ENCODE peak calls at places on chromosome 22, in nine cellular contexts. G is fibroblast of pulmonary artery, F is cardiac fibroblast, I is uterus, D is suprapubic skin, N is GM20000, O is brain microvascular endothelial cell, H is OCI-LY7, S is AG09309. U is an unnamed sample.

GRCh38 chr22:24953294-24954113 is 988 bp downstream of the KIAA1671 start:
- DNase-seq in G (no peak), F (no peak), I (peak), D (no peak), N (peak), O (no peak), H (no peak), S (no peak), U (no peak)

GRCh38 chr22:28123989-28124766 is 205.1 kb upstream of the PITPNB start:
- DNase-seq in G (no peak), F (no peak), I (no peak), D (no peak), N (no peak), O (no peak), H (no peak), S (no peak), U (no peak)

GRCh38 chr22:24101966-24102365 is 79.3 kb upstream of the SUSD2 start:
- DNase-seq in G (no peak), F (no peak), I (no peak), D (peak), N (no peak), O (no peak), H (no peak), S (no peak), U (no peak)

GRCh38 chr22:38655532-38656255 is 498 bp downstream of the FAM227A start:
- DNase-seq in G (peak), F (peak), I (peak), D (no peak), N (peak), O (peak), H (peak), S (no peak), U (no peak)

GRCh38 chr22:48456449-48456848 is 1371.2 kb downstream of the BRD1 start:
- DNase-seq in G (no peak), F (no peak), I (no peak), D (no peak), N (no peak), O (no peak), H (no peak), S (no peak), U (no peak)

GRCh38 chr22:36075230-36075629 is 46.6 kb upstream of the RBFOX2 start:
- DNase-seq in G (no peak), F (no peak), I (no peak), D (no peak), N (no peak), O (no peak), H (no peak), S (no peak), U (no peak)

GRCh38 chr22:35835267-35835997 is 117.8 kb downstream of the APOL5 start:
- DNase-seq in G (peak), F (no peak), I (no peak), D (no peak), N (no peak), O (no peak), H (no peak), S (peak), U (no peak)

GRCh38 chr22:24066260-24066659 is 55.2 kb downstream of the CABIN1 start:
- DNase-seq in G (no peak), F (no peak), I (no peak), D (peak), N (no peak), O (no peak), H (peak), S (no peak), U (no peak)

GRCh38 chr22:48676266-48677167 is 1151.2 kb downstream of the BRD1 start:
- DNase-seq in G (no peak), F (no peak), I (no peak), D (no peak), N (no peak), O (no peak), H (no peak), S (no peak), U (no peak)

GRCh38 chr22:22948651-22949611 is 61.3 kb downstream of the IGLL5 start:
- DNase-seq in G (peak), F (peak), I (no peak), D (peak), N (no peak), O (no peak), H (no peak), S (peak), U (peak)

GRCh38 chr22:23402275-23403151 is 177.6 kb downstream of the IGLL1 start:
- DNase-seq in G (peak), F (peak), I (no peak), D (peak), N (peak), O (peak), H (peak), S (no peak), U (peak)

GRCh38 chr22:34113381-34113780 is 193.1 kb upstream of the LARGE1 start:
- DNase-seq in G (no peak), F (no peak), I (no peak), D (no peak), N (no peak), O (no peak), H (no peak), S (no peak), U (no peak)

GRCh38 chr22:27405672-27406388 is 395.7 kb downstream of the MN1 start:
- DNase-seq in G (peak), F (peak), I (no peak), D (no peak), N (peak), O (no peak), H (peak), S (no peak), U (peak)

GRCh38 chr22:36579441-36579840 is 50.5 kb upstream of the EIF3D start:
- DNase-seq in G (no peak), F (no peak), I (no peak), D (no peak), N (no peak), O (no peak), H (no peak), S (no peak), U (no peak)

GRCh38 chr22:31838917-31839316 is 85.1 kb downstream of the DEPDC5 start:
- DNase-seq in G (no peak), F (no peak), I (no peak), D (no peak), N (no peak), O (no peak), H (no peak), S (no peak), U (no peak)

GRCh38 chr22:17159504-17159951 is 451 bp upstream of the HDHD5 start:
- DNase-seq in G (peak), F (peak), I (peak), D (no peak), N (peak), O (peak), H (no peak), S (no peak), U (peak)

GRCh38 chr22:37802310-37803194 is 5.2 kb upstream of the GCAT start:
- DNase-seq in G (peak), F (peak), I (no peak), D (no peak), N (peak), O (no peak), H (no peak), S (no peak), U (peak)

GRCh38 chr22:48943567-48944432 is 883.9 kb downstream of the BRD1 start:
- DNase-seq in G (no peak), F (no peak), I (no peak), D (peak), N (no peak), O (no peak), H (peak), S (no peak), U (no peak)

GRCh38 chr22:23381661-23382427 is 198.2 kb downstream of the IGLL1 start:
- DNase-seq in G (no peak), F (no peak), I (no peak), D (no peak), N (no peak), O (no peak), H (no peak), S (no peak), U (no peak)

GRCh38 chr22:36922097-36922608 is 8.7 kb downstream of the CSF2RB start:
- DNase-seq in G (peak), F (peak), I (no peak), D (no peak), N (no peak), O (no peak), H (no peak), S (no peak), U (no peak)

GRCh38 chr22:23068832-23069385 is 1.4 kb upstream of the GNAZ start:
- DNase-seq in G (no peak), F (no peak), I (peak), D (no peak), N (no peak), O (no peak), H (no peak), S (no peak), U (no peak)

GRCh38 chr22:36331912-36332622 is 55.7 kb downstream of the MYH9 start:
- DNase-seq in G (no peak), F (peak), I (peak), D (no peak), N (peak), O (no peak), H (peak), S (no peak), U (peak)

GRCh38 chr22:25159028-25159427 is 40.6 kb upstream of the CRYBB3 start:
- DNase-seq in G (no peak), F (peak), I (no peak), D (no peak), N (no peak), O (peak), H (no peak), S (no peak), U (no peak)

GRCh38 chr22:38106814-38107578 is 3.5 kb downstream of the BAIAP2L2 start:
- DNase-seq in G (no peak), F (no peak), I (no peak), D (no peak), N (no peak), O (no peak), H (no peak), S (no peak), U (no peak)

GRCh38 chr22:32695451-32695891 is 106.0 kb upstream of the TIMP3 start:
- DNase-seq in G (peak), F (peak), I (no peak), D (no peak), N (no peak), O (peak), H (no peak), S (no peak), U (no peak)

GRCh38 chr22:17119481-17120202 is 1.5 kb downstream of the TMEM121B start:
- DNase-seq in G (no peak), F (peak), I (no peak), D (no peak), N (no peak), O (no peak), H (no peak), S (no peak), U (no peak)

GRCh38 chr22:23306926-23307325 is 126.6 kb downstream of the BCR start:
- DNase-seq in G (no peak), F (no peak), I (peak), D (peak), N (no peak), O (no peak), H (no peak), S (no peak), U (no peak)

GRCh38 chr22:25553131-25553530 is 11.3 kb upstream of the GRK3 start:
- DNase-seq in G (no peak), F (no peak), I (no peak), D (no peak), N (no peak), O (no peak), H (no peak), S (no peak), U (no peak)

GRCh38 chr22:38422615-38423511 is 32.1 kb downstream of the KCNJ4 start:
- DNase-seq in G (no peak), F (no peak), I (no peak), D (no peak), N (no peak), O (no peak), H (no peak), S (no peak), U (no peak)

GRCh38 chr22:17396531-17396930 is 27.3 kb downstream of the CECR2 start:
- DNase-seq in G (no peak), F (no peak), I (no peak), D (no peak), N (no peak), O (no peak), H (no peak), S (no peak), U (no peak)

GRCh38 chr22:27380826-27381225 is 420.7 kb downstream of the MN1 start:
- DNase-seq in G (no peak), F (no peak), I (no peak), D (no peak), N (no peak), O (no peak), H (no peak), S (no peak), U (no peak)

GRCh38 chr22:30310881-30311771 is 15.6 kb downstream of the TBC1D10A start:
- DNase-seq in G (peak), F (peak), I (peak), D (no peak), N (no peak), O (no peak), H (no peak), S (no peak), U (no peak)

GRCh38 chr22:46748206-46748947 is 10.3 kb upstream of the CERK start:
- DNase-seq in G (no peak), F (no peak), I (no peak), D (no peak), N (no peak), O (no peak), H (no peak), S (no peak), U (no peak)

GRCh38 chr22:48588881-48589450 is 1238.7 kb downstream of the BRD1 start:
- DNase-seq in G (no peak), F (no peak), I (no peak), D (no peak), N (no peak), O (no peak), H (no peak), S (no peak), U (no peak)

GRCh38 chr22:31148953-31149627 is 8.8 kb upstream of the PLA2G3 start:
- DNase-seq in G (peak), F (peak), I (peak), D (no peak), N (peak), O (peak), H (peak), S (peak), U (peak)

GRCh38 chr22:21933413-21933812 is 19.2 kb downstream of the PPM1F start:
- DNase-seq in G (no peak), F (no peak), I (no peak), D (no peak), N (no peak), O (no peak), H (no peak), S (no peak), U (no peak)

GRCh38 chr22:38026130-38027111 is 30.8 kb upstream of the PICK1 start:
- DNase-seq in G (no peak), F (no peak), I (no peak), D (no peak), N (no peak), O (no peak), H (no peak), S (no peak), U (no peak)

GRCh38 chr22:45429424-45429823 is 15.9 kb downstream of the RIBC2 start:
- DNase-seq in G (no peak), F (no peak), I (peak), D (peak), N (no peak), O (no peak), H (no peak), S (no peak), U (no peak)

GRCh38 chr22:44355688-44356070 is 42.9 kb upstream of the SHISAL1 start:
- DNase-seq in G (no peak), F (no peak), I (peak), D (peak), N (no peak), O (no peak), H (no peak), S (no peak), U (no peak)

GRCh38 chr22:44359496-44360110 is 46.9 kb upstream of the SHISAL1 start:
- DNase-seq in G (no peak), F (no peak), I (peak), D (peak), N (no peak), O (no peak), H (no peak), S (no peak), U (no peak)

GRCh38 chr22:44358723-44359440 is 46.1 kb upstream of the SHISAL1 start:
- DNase-seq in G (no peak), F (no peak), I (peak), D (peak), N (no peak), O (no peak), H (no peak), S (no peak), U (no peak)

GRCh38 chr22:44357962-44358553 is 45.3 kb upstream of the SHISAL1 start:
- DNase-seq in G (peak), F (no peak), I (peak), D (peak), N (no peak), O (no peak), H (no peak), S (no peak), U (no peak)

GRCh38 chr22:44357296-44357961 is 44.7 kb upstream of the SHISAL1 start:
- DNase-seq in G (no peak), F (no peak), I (peak), D (peak), N (no peak), O (no peak), H (no peak), S (no peak), U (no peak)
- TF ChIP-seq CTCF in G (peak), F (peak), I (peak), D (no peak), N (no peak), O (peak), H (peak), S (peak), U (no peak)

GRCh38 chr22:50459443-50460140 is 15.2 kb downstream of the SBF1 start:
- DNase-seq in G (no peak), F (no peak), I (no peak), D (no peak), N (no peak), O (no peak), H (no peak), S (no peak), U (no peak)
- TF ChIP-seq CTCF in G (no peak), F (no peak), I (no peak), D (no peak), N (no peak), O (no peak), H (peak), S (no peak), U (peak)

DNA sequence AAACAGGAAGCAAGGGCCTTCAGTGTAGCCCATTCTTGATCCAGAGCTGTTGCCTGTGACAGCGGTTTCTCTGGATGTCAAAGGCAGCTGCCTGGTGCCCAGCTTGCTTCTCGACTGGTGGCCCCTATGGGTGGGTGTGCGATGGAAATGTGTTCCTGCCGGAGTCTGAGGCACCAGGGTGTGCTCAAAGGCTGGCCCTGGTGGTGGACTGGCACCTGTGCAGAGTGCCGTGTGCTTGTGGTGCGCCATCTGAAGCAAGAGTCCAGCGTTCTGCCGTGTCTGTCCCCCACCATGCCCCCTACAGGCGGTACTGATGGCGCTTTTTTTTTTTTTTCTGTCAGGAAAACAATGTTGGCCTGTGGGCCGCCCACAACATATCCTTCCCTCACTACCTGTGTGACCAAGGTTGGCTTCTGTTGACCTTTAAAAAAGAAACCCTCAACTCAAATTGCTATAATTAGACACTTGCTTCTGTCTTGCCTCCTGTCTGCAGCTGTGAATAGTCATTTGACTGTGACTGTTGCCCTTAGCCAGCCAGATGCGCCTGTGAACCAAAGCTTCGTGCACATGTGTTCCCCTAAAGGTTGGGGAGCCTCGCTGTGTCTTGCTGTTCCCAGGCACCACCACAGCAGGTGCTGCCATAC is 4.7 kb upstream of the RANBP1 start:
- DNase-seq in G (peak), F (peak), I (no peak), D (no peak), N (peak), O (no peak), H (peak), S (no peak), U (peak)
- TF ChIP-seq CTCF in G (peak), F (peak), I (no peak), D (peak), N (peak), O (peak), H (peak), S (peak), U (peak)

DNA sequence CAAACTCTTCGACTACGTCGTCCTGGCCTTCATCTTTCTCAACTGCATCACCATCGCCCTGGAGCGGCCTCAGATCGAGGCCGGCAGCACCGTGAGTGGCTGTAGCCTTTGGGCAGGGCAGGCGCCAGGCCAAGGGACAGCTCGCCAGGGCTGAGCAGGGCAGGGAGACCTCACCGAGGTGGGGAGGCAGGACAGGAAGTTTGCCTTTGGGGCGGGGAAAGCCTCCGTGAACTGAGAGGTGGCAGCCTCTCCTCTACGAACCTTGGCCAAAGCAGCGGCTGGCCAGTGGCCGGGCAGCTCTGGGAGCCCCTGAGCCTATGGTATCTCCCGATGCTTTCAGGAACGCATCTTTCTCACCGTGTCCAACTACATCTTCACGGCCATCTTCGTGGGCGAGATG is 93.2 kb downstream of the CACNA1I start:
- DNase-seq in G (no peak), F (no peak), I (no peak), D (no peak), N (no peak), O (no peak), H (no peak), S (no peak), U (no peak)
- TF ChIP-seq CTCF in G (no peak), F (no peak), I (no peak), D (no peak), N (no peak), O (no peak), H (no peak), S (no peak), U (no peak)

GRCh38 chr22:29205598-29206371 is at the start of gene EMID1:
- DNase-seq in G (peak), F (peak), I (peak), D (no peak), N (peak), O (no peak), H (no peak), S (no peak), U (peak)
- TF ChIP-seq CTCF in G (no peak), F (peak), I (peak), D (peak), N (peak), O (peak), H (no peak), S (peak), U (peak)

DNA sequence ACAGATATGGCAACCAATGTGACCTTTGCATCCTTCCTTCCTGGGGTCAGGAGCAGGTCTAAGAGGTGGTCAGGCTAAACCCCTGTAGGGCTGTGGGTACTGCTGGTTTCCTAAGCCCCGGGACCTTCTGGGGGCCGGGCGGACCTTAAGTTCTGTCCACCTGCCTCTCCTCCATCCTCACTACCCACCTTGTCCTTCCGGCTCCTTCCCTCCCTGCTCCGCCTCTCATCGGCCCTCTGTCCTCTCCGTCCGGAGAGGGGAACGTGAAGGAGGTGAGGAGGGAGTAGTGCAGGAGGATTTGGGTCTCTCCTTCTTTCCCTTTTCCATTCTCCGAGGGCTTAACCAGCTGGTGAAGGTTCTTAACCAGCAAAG is 28.3 kb upstream of the PARVB start:
- DNase-seq in G (no peak), F (no peak), I (no peak), D (no peak), N (peak), O (no peak), H (no peak), S (no peak), U (peak)
- TF ChIP-seq CTCF in G (no peak), F (no peak), I (no peak), D (no peak), N (no peak), O (no peak), H (no peak), S (no peak), U (no peak)

GRCh38 chr22:41003976-41004375 is 52.8 kb downstream of the RBX1 start:
- DNase-seq in G (no peak), F (no peak), I (no peak), D (no peak), N (no peak), O (no peak), H (no peak), S (no peak), U (no peak)

GRCh38 chr22:41009222-41009948 is 58.2 kb downstream of the RBX1 start:
- DNase-seq in G (peak), F (peak), I (no peak), D (no peak), N (no peak), O (no peak), H (no peak), S (peak), U (no peak)
- TF ChIP-seq CTCF in G (no peak), F (no peak), I (no peak), D (no peak), N (no peak), O (no peak), H (no peak), S (no peak), U (no peak)

GRCh38 chr22:43013355-43014061 is 1.4 kb downstream of the PACSIN2 start:
- DNase-seq in G (no peak), F (peak), I (no peak), D (no peak), N (no peak), O (no peak), H (peak), S (no peak), U (no peak)
- TF ChIP-seq CTCF in G (no peak), F (no peak), I (no peak), D (no peak), N (no peak), O (no peak), H (no peak), S (no peak), U (no peak)

U was measured in GM13977.